ENCODE peak calls at places on chromosomes 13 and 19, in five cellular contexts. C, S, D, M and V are unnamed samples.

GRCh38 chr13:73171242-73171641 is 112.4 kb downstream of the KLF5 start:
- DNase-seq in C (no peak), M (no peak), S (no peak), D (no peak), V (no peak)

GRCh38 chr13:87314822-87315221 is 356.3 kb upstream of the SLITRK5 start:
- DNase-seq in D (no peak), M (no peak), C (no peak), S (no peak), V (no peak)

GRCh38 chr13:76361868-76362267 is 524.3 kb downstream of the KCTD12 start:
- DNase-seq in S (no peak), D (no peak), M (no peak), C (no peak), V (no peak)

GRCh38 chr13:99442273-99442895 is 58.9 kb upstream of the TM9SF2 start:
- DNase-seq in M (peak; percentile 32), C (peak; percentile 59), D (no peak), S (no peak), V (no peak)

GRCh38 chr13:52651880-52652169 is 811 bp upstream of the SUGT1 start:
- DNase-seq in S (no peak), C (no peak), M (no peak), D (no peak), V (no peak)

GRCh38 chr19:32599736-32600157 is 18.8 kb downstream of the PDCD5 start:
- DNase-seq in M (peak; percentile 40), D (no peak), C (peak; percentile 33), S (no peak), V (peak; percentile 20)

GRCh38 chr13:74134777-74135305 is 637 bp upstream of the KLF12 start:
- DNase-seq in M (no peak), C (peak; percentile 41), S (peak; percentile 70), D (peak; percentile 16), V (peak; percentile 62)

GRCh38 chr19:1042689-1043511 is 3.0 kb downstream of the ABCA7 start:
- DNase-seq in M (no peak), S (no peak), D (no peak), C (peak; percentile 33), V (no peak)

DNA sequence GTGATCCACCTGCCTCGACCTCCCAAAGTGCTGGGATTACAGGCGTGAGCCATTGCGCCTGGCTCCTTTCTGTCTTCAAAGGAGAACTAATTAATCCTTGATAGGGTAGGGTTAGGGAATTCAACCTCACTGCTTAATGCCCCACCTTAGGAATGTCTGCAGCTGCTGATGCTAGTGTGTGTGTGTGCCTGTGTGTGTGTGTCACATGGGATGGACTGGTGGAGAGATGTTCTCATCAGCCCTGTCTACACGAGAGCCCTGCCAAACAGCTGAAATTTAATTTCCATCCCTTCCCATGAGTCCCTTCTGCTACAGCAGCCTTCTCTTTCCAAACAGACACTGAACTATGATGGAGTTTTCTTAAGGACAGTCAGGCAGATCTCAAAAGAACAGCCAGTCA is 46.5 kb upstream of the CLDN10 start:
- DNase-seq in C (no peak), M (no peak), D (no peak), S (no peak), V (no peak)
- H3K4me3 ChIP-seq in C (no peak overlapping the region), M (no peak overlapping the region), D (no peak overlapping the region), S (no peak overlapping the region), V (no peak overlapping the region)

DNA sequence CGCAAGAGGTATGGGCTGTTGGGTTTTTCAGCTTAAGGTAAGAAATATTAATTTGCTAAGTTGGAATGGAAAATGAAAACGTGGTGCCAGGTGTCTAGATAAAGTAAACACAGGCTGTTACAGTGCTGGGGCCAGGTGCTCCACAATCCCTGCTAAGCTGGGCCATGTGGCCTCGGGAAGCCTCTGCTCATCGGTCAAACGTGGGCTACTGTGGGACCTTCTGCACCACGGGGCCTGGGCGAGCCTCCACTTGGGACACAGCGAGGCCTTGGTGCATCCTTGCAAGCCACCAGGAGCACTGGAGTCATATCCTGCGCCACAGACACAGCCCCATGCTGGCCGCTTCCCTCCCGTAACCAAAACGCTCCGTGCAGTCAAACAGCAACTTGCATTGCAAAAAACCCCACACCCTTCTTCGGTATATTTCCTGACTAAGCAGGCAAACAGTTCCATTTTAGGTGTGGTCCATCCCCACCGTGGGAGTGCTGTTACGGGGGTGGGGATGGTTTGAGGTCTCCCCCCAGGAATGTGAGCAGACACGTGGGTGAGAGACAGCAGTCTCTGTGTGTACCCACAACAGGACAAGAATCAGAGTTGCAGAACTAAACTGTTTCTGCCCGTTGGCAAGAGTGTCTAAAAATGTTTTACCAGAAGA is 96.3 kb upstream of the SOX1 start:
- DNase-seq in C (no peak), S (no peak), D (no peak), M (no peak), V (no peak)
- H3K9me3 ChIP-seq in C (no peaks in the 10 kb centered on the region), S (no peaks in the 10 kb centered on the region), D (no peaks in the 10 kb centered on the region), M (peaks cover 10% of the 10 kb centered on the region), V (no peaks in the 10 kb centered on the region)

GRCh38 chr19:16127080-16127479 is 15.4 kb downstream of the RAB8A start:
- DNase-seq in D (no peak), C (no peak), S (no peak), M (no peak), V (no peak)
- H3K36me3 ChIP-seq in D (peaks cover 100% of the 10 kb centered on the region), C (peaks cover 76% of the 10 kb centered on the region), S (peaks cover 85% of the 10 kb centered on the region), M (peaks cover 99% of the 10 kb centered on the region), V (peaks cover 100% of the 10 kb centered on the region)

GRCh38 chr19:8578642-8579265 is 1.5 kb upstream of the MYO1F start:
- DNase-seq in C (peak; percentile 73), D (peak; percentile 80), S (no peak), M (peak; percentile 76), V (peak; percentile 65)

GRCh38 chr19:8577741-8578140 is 499 bp upstream of the MYO1F start:
- DNase-seq in D (no peak), S (no peak), C (no peak), M (no peak), V (no peak)

GRCh38 chr19:8577247-8577646 is at the start of gene MYO1F:
- DNase-seq in D (no peak), S (no peak), C (no peak), M (no peak), V (no peak)

GRCh38 chr19:8575467-8575997 is 1.7 kb downstream of the MYO1F start:
- DNase-seq in C (no peak), S (no peak), D (no peak), M (no peak), V (peak; percentile 76)

GRCh38 chr19:8576273-8576993 is 809 bp downstream of the MYO1F start:
- DNase-seq in S (no peak), D (no peak), M (no peak), C (no peak), V (no peak)
- H3K4me3 ChIP-seq in S (no peak overlapping the region), D (peak overlapping the region; percentile 43), M (no peak overlapping the region), C (no peak overlapping the region), V (no peak overlapping the region)

DNA sequence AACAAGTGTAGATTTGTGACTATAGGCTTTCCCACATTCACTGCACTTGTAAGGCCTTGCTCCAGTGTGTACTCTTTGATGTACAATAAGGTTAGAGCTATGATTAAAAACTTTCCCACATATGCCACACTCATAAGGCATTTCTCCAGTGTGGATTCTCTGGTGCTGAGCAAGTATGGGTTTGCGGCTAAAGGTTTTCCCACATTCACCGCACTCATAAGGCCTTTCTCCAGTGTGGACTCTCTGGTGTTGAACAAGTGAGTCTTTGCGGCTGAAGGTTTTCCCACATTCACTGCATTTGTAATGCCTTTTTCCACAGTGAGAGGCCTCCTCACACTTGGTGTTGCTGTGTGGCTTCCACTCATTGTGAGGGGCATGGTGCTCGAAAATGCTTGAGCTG is 3.7 kb downstream of the ZNF772 start:
- DNase-seq in M (no peak), D (no peak), S (no peak), C (no peak), V (no peak)
- H3K9me3 ChIP-seq in M (peaks cover 55% of the 10 kb centered on the region), D (peaks cover 15% of the 10 kb centered on the region), S (peaks cover 48% of the 10 kb centered on the region), C (no peaks in the 10 kb centered on the region), V (peaks cover 71% of the 10 kb centered on the region)

GRCh38 chr13:111645598-111646463 is 325.4 kb downstream of the TEX29 start:
- DNase-seq in M (no peak), D (no peak), S (no peak), C (no peak), V (no peak)

GRCh38 chr13:111644750-111645149 is 324.3 kb downstream of the TEX29 start:
- DNase-seq in D (no peak), C (no peak), S (no peak), M (no peak), V (no peak)

GRCh38 chr13:111642156-111642767 is 321.8 kb downstream of the TEX29 start:
- DNase-seq in C (no peak), S (no peak), M (no peak), D (no peak), V (no peak)

GRCh38 chr13:111646464-111646855 is 326.0 kb downstream of the TEX29 start:
- DNase-seq in S (no peak), D (no peak), M (no peak), C (no peak), V (no peak)

DNA sequence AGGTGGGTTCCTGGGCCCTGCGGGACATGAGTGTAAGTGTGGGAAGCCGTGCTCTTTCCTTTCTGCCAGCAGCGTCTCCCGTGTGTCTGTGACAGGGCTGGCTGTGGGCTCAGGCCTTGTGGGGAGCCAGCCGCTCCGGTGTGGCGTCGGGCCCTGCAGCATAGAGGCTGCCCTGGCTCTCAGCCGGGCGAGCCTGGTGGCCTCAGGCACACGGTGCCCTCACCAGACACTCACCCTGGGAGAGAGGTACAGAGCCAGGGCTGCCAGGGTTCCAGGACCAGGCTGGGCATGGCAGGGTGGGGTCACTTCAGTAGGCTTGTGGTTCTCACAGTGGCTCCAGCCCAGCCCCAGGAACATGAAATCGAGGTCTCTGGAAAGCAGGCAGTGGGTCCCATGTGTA is 324.8 kb downstream of the TEX29 start:
- DNase-seq in D (no peak), M (no peak), S (no peak), C (no peak), V (no peak)
- H3K36me3 ChIP-seq in D (no peaks in the 10 kb centered on the region), M (no peaks in the 10 kb centered on the region), S (no peaks in the 10 kb centered on the region), C (no peaks in the 10 kb centered on the region), V (no peaks in the 10 kb centered on the region)

GRCh38 chr19:55253842-55254624 is 4.8 kb downstream of the PPP6R1 start:
- DNase-seq in S (no peak), M (no peak), D (no peak), C (no peak), V (no peak)

GRCh38 chr19:55253264-55253663 is 5.6 kb downstream of the PPP6R1 start:
- DNase-seq in D (no peak), M (no peak), S (no peak), C (no peak), V (no peak)

GRCh38 chr19:55252760-55253159 is 6.1 kb downstream of the PPP6R1 start:
- DNase-seq in D (no peak), S (no peak), M (no peak), C (no peak), V (no peak)

GRCh38 chr19:55255618-55256423 is 3.0 kb downstream of the PPP6R1 start:
- DNase-seq in S (no peak), M (no peak), C (no peak), D (no peak), V (no peak)

GRCh38 chr19:55254625-55254977 is 4.2 kb downstream of the PPP6R1 start:
- DNase-seq in D (no peak), C (no peak), S (no peak), M (no peak), V (no peak)
- H3K4me3 ChIP-seq in D (peak overlapping the region; percentile 28), C (no peak overlapping the region), S (no peak overlapping the region), M (no peak overlapping the region), V (no peak overlapping the region)